ENCODE peak calls at places on chromosomes 12 and 14, in four cellular contexts. One of them, this sample, is unnamed.

GRCh38 chr14:27409936-27410335 is 812.1 kb upstream of the NOVA1 start:
- DNase-seq in C1 segment of cervical spinal cord: no peak
- DNase-seq in astrocyte: peak
- DNase-seq in HCT116: no peak
- DNase-seq in this sample: no peak

GRCh38 chr14:70827366-70828151 is 18.2 kb upstream of the MAP3K9 start:
- DNase-seq in astrocyte: no peak
- DNase-seq in HCT116: no peak
- DNase-seq in C1 segment of cervical spinal cord: no peak
- DNase-seq in this sample: no peak

GRCh38 chr14:100341301-100342031 is 18.3 kb downstream of the SLC25A47 start:
- DNase-seq in HCT116: no peak
- DNase-seq in astrocyte: peak
- DNase-seq in C1 segment of cervical spinal cord: peak
- DNase-seq in this sample: peak

GRCh38 chr12:126999352-126999751 is 1267.6 kb upstream of the TMEM132C start:
- DNase-seq in C1 segment of cervical spinal cord: no peak
- DNase-seq in HCT116: no peak
- DNase-seq in astrocyte: no peak
- DNase-seq in this sample: no peak

GRCh38 chr12:71268598-71268997 is 110.8 kb upstream of the TSPAN8 start:
- DNase-seq in C1 segment of cervical spinal cord: no peak
- DNase-seq in astrocyte: no peak
- DNase-seq in HCT116: no peak
- DNase-seq in this sample: no peak

GRCh38 chr12:69102856-69103255 is 136.5 kb upstream of the CPSF6 start:
- DNase-seq in C1 segment of cervical spinal cord: no peak
- DNase-seq in HCT116: no peak
- DNase-seq in astrocyte: no peak
- DNase-seq in this sample: no peak

GRCh38 chr14:89848165-89848564 is 106.4 kb downstream of the EFCAB11 start:
- DNase-seq in HCT116: no peak
- DNase-seq in astrocyte: no peak
- DNase-seq in C1 segment of cervical spinal cord: no peak
- DNase-seq in this sample: no peak

GRCh38 chr12:68425998-68426397 is 93.8 kb upstream of the MDM1 start:
- DNase-seq in astrocyte: peak
- DNase-seq in C1 segment of cervical spinal cord: no peak
- DNase-seq in HCT116: no peak
- DNase-seq in this sample: no peak

GRCh38 chr14:101962503-101962874 is 1.9 kb upstream of the DYNC1H1 start:
- DNase-seq in HCT116: peak
- DNase-seq in astrocyte: peak
- DNase-seq in C1 segment of cervical spinal cord: no peak
- DNase-seq in this sample: no peak

GRCh38 chr12:69064734-69065413 is 131.9 kb upstream of the CPM start:
- DNase-seq in astrocyte: no peak
- DNase-seq in HCT116: no peak
- DNase-seq in C1 segment of cervical spinal cord: no peak
- DNase-seq in this sample: no peak

GRCh38 chr12:51904951-51905471 is 2.3 kb upstream of the ACVRL1 start:
- DNase-seq in HCT116: no peak
- DNase-seq in astrocyte: no peak
- DNase-seq in C1 segment of cervical spinal cord: no peak
- DNase-seq in this sample: no peak

GRCh38 chr14:103875010-103875409 is 27.6 kb upstream of the PPP1R13B start:
- DNase-seq in C1 segment of cervical spinal cord: no peak
- DNase-seq in astrocyte: no peak
- DNase-seq in HCT116: no peak
- DNase-seq in this sample: no peak

GRCh38 chr14:68079941-68080697 is 260.5 kb downstream of the RAD51B start:
- DNase-seq in astrocyte: no peak
- DNase-seq in C1 segment of cervical spinal cord: no peak
- DNase-seq in HCT116: no peak
- DNase-seq in this sample: no peak

GRCh38 chr12:31000751-31001150 is 72.9 kb upstream of the DDX11 start:
- DNase-seq in astrocyte: peak
- DNase-seq in C1 segment of cervical spinal cord: no peak
- DNase-seq in HCT116: no peak
- DNase-seq in this sample: no peak